ENCODE peak calls at places on chromosomes 16 and 17, in five cellular contexts. I is neuronal stem cell, U is trophoblast cell, B is mesenchymal stem cell, S is H1. A is an unnamed sample. For H3K9me3, the result is how much of the 10 kb centered on the place peaks cover.

GRCh38 chr17:81456798-81457197 is 55.8 kb downstream of the ACTG1 start:
- DNase-seq in B (no peak), I (no peak), S (no peak), U (no peak), A (no peak)

GRCh38 chr17:35449371-35449931 is 885 bp upstream of the SLFN13 start:
- DNase-seq in B (peak), I (peak), S (no peak), U (no peak), A (peak)

GRCh38 chr16:2841606-2842339 is 11.7 kb downstream of the ZG16B start:
- DNase-seq in B (no peak), U (no peak), S (no peak), I (no peak), A (no peak)

GRCh38 chr16:16021988-16022682 is 72.7 kb downstream of the ABCC1 start:
- DNase-seq in S (no peak), U (peak), B (peak), I (peak), A (peak)

GRCh38 chr17:43427362-43428043 is 28.7 kb downstream of the ARL4D start:
- DNase-seq in U (no peak), B (no peak), I (no peak), S (no peak), A (no peak)

GRCh38 chr17:37737971-37738370 is 6.9 kb downstream of the HNF1B start:
- DNase-seq in I (no peak), S (no peak), U (no peak), B (peak), A (no peak)

GRCh38 chr16:17408955-17409441 is 61.8 kb downstream of the XYLT1 start:
- DNase-seq in U (no peak), B (no peak), I (no peak), S (no peak), A (no peak)

GRCh38 chr16:22932032-22932771 is 118.2 kb downstream of the HS3ST2 start:
- DNase-seq in B (no peak), I (no peak), S (no peak), U (no peak), A (no peak)

GRCh38 chr16:82042841-82043240 is 7.8 kb downstream of the HSD17B2 start:
- DNase-seq in U (no peak), I (no peak), S (no peak), B (no peak), A (no peak)

GRCh38 chr17:77608431-77608830 is 350.1 kb upstream of the TNRC6C start:
- DNase-seq in U (no peak), B (no peak), I (no peak), S (no peak), A (peak)
- H2BK12ac ChIP-seq in U (no peak), B (no peak), I (no peak), S (no peak), A (no peak)

DNA sequence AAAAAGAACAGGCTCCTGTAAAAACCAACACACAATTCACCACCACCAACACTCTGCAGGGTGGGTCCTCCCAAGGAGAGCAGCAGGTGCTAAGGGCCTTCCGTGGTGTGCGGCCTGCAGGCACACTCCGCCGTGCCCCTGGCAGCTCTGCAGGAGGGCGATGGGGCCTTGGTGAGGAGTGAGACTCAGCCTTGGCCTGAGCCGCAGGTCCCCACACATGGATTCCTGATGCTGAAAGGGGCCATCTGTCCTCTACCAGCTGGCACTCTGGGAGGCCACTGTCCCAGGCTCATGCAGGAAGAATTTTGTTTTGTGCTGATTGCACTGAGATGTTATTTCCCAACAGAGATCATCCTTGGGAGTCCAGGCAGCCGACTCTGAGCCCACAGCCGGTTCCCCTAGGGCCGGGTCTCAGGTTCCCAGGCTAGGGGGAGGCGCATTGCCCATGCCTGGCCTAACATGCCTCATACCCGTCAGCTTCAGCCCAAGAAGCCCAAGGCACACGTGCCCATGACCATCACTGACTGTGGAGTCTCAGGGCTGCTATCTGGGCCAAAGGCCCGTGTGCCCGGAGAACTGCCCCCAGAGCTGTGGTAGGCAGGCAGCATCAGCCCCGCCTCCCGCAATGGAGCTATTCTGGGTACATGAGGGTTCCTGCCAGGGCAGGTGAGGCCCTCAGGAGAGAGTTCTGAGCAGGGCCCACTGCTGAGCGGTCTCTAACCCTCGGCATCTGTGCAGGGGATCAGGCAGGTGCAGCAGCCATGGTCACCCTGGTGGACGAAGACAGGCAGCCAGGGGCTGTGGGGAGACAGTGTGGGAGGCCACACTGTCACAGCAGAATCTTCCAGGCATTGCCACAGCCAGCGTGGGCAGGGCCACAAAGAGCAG is 97.9 kb upstream of the ZNF469 start:
- DNase-seq in B (no peak), U (no peak), I (no peak), S (no peak), A (no peak)
- H3K9me3 ChIP-seq in B (under half), U (under half), I (under half), S (half or more), A (under half)

GRCh38 chr16:14492614-14493013 is 137.4 kb downstream of the PARN start:
- DNase-seq in B (no peak), U (no peak), S (no peak), I (no peak), A (no peak)
- H3K14ac ChIP-seq in B (no peak), U (no peak), S (no peak), I (no peak), A (no peak)

GRCh38 chr17:66585472-66585871 is 249.4 kb upstream of the CACNG5 start:
- DNase-seq in I (no peak), U (no peak), S (no peak), B (no peak), A (peak)
- H2BK12ac ChIP-seq in I (no peak), U (no peak), S (no peak), B (no peak), A (no peak)

DNA sequence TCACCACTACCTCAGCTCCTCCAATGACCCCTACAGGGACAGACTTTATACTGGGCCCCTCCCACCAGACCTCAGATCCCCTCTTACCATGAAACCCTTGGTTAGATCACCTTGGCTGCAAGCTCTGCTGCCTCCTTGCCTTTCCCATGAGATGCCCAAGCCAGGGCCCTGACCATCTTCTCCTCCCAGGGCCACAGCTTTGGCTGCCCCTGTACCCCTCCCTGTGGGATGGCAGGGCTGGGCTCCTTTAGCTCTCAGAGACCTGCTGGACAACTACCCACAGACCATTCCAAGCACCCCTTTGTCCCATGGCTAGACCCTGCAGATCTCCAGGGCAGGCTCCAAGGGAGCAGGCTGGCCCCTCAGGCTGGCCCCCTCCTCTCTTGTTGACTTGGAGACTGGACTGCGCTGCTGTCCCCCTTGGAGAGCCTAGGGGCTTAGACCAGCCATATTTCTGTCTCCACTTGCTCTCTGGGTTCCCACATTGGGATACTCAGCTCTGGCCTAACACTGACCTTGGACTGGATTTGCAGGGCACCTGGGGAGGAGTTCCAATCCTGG is 1692.7 kb downstream of the TP53TG3F start:
- DNase-seq in U (no peak), B (no peak), I (no peak), S (no peak), A (no peak)
- H3K9me3 ChIP-seq in U (half or more), B (under half), I (under half), S (half or more), A (half or more)

DNA sequence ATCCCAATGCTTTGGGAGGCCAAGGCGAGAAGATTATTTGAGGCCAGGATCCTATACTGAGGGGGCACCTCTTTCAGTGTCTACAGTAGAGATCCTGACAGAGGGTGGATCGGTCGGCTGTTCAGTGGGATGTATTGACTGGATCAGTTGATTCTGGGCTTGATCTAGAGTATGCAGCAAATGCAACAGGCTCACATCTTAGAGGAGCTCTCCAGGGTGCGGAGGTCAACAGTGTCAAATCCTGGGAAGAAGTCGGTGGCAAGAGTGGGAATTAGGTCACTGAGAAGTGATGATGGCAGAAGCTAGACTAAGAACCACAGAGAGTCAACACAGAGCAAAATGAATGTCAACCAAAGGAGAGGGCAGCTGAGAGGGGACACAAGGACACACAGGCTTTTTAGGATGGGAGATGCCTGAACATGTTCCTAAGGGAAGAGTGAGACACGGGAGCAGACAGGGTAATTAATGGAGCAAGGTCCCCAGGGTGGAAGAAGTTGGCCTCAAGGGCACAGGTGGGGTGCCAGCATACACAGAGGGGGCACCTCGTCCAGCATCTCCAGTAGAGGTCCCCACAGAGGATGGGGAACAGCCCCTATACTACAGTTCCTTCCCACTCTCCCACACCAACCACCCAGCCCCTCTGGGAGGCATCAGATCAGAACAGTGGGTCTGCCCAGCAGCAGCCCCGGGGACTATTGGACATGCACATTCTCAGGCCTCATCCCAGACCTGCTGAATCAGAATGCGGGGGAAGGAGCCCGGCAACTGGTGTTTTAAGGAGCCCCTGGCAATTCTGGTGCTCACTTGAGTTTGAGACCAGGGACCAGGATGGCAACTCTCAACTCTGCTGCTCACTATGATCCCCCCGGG is 10.0 kb upstream of the CYTH1 start:
- DNase-seq in S (no peak), I (no peak), B (no peak), U (no peak), A (no peak)
- H3K14ac ChIP-seq in S (no peak), I (no peak), B (no peak), U (no peak), A (no peak)

GRCh38 chr16:397135-397661 is at the start of gene NME4:
- DNase-seq in U (peak), I (peak), S (no peak), B (peak), A (peak)

GRCh38 chr16:399278-400019 is 2.2 kb upstream of the DECR2 start:
- DNase-seq in I (no peak), U (no peak), S (no peak), B (no peak), A (no peak)

GRCh38 chr16:398551-399277 is 1.7 kb downstream of the NME4 start:
- DNase-seq in S (no peak), U (no peak), I (no peak), B (no peak), A (peak)

GRCh38 chr16:396605-397004 is 394 bp upstream of the NME4 start:
- DNase-seq in B (peak), U (no peak), S (no peak), I (no peak), A (peak)

DNA sequence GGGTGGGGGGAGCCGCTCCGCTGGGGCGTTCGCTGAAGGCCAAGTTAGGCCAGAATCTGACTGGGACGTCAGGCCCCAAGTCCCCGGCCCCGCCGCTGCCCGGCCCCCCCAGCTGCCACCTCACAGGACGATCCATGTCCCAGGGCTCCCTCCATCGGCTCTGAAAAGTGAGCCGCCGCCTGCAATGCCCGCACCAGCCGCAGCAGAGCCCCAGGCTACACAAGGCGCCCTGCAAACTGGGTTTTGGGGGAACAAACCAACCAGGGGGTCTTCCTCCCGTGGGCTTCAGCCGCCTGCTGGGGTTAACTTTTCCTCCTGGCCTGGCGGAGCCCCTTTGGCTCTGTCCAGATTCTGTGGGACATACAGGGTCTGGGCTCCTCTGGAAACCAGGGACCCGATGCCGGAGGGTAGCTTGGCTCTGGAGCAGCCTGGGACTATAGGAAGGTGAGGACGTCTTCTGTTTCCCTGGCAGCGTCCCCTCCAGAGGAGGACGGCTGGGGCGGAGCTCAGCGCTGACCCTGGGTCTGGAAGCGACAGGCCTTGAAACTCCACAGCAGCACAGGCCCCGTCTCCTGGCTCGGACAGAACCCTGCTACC is 835 bp downstream of the NME4 start:
- DNase-seq in S (no peak), I (peak), B (peak), U (peak), A (peak)
- H2BK12ac ChIP-seq in S (no peak), I (no peak), B (no peak), U (no peak), A (no peak)

GRCh38 chr16:12600536-12601256 is 203.0 kb downstream of the CPPED1 start:
- DNase-seq in I (no peak), U (no peak), S (no peak), B (no peak), A (peak)
- H3K9me3 ChIP-seq in I (under half), U (under half), S (under half), B (under half), A (under half)

GRCh38 chr17:17669851-17670232 is 11.4 kb upstream of the RAI1 start:
- DNase-seq in S (no peak), U (no peak), B (no peak), I (no peak), A (no peak)

GRCh38 chr17:17670701-17671319 is 10.4 kb upstream of the RAI1 start:
- DNase-seq in U (no peak), S (no peak), I (no peak), B (no peak), A (no peak)

GRCh38 chr17:17671369-17672119 is 9.7 kb upstream of the RAI1 start:
- DNase-seq in I (no peak), U (no peak), S (no peak), B (no peak), A (no peak)

GRCh38 chr17:17675416-17675815 is 5.8 kb upstream of the RAI1 start:
- DNase-seq in B (no peak), S (no peak), I (no peak), U (no peak), A (no peak)

GRCh38 chr17:17672453-17673368 is 8.5 kb upstream of the RAI1 start:
- DNase-seq in I (no peak), U (no peak), B (no peak), S (no peak), A (no peak)
- H3K14ac ChIP-seq in I (no peak), U (no peak), B (no peak), S (no peak), A (no peak)

GRCh38 chr17:32157225-32157624 is 14.9 kb downstream of the RHOT1 start:
- DNase-seq in U (peak), S (no peak), I (no peak), B (peak), A (no peak)
- H2BK12ac ChIP-seq in U (no peak), S (no peak), I (no peak), B (no peak), A (no peak)

A was measured in H9.